ENCODE peak calls at places on chromosomes 7 and 10, in five cellular contexts. P, G, O, I and M are unnamed samples.
A peak's percentile ranks its signal among the peaks of the same experiment; 100 is the strongest.

GRCh38 chr7:23533160-23533559 is 1.4 kb upstream of the TRA2A start:
- DNase-seq in P (no peak), G (no peak), O (no peak), I (no peak), M (no peak)

GRCh38 chr10:123573236-123574147 is 92.7 kb upstream of the GPR26 start:
- DNase-seq in P (peak; percentile 7), G (peak; percentile 51), O (peak; percentile 60), I (peak; percentile 40), M (peak; percentile 6)

GRCh38 chr10:11631291-11631690 is 19.8 kb upstream of the USP6NL start:
- DNase-seq in P (no peak), G (no peak), O (no peak), I (no peak), M (no peak)

GRCh38 chr7:157690058-157690832 is 353.4 kb downstream of the DNAJB6 start:
- DNase-seq in P (peak; percentile 41), G (peak; percentile 44), O (no peak), I (no peak), M (peak; percentile 3)

GRCh38 chr10:44383749-44384600 is 922 bp downstream of the CXCL12 start:
- DNase-seq in P (peak; percentile 47), G (peak; percentile 71), O (peak; percentile 15), I (no peak), M (peak; percentile 56)

GRCh38 chr7:27066148-27066547 is 29.7 kb downstream of the HOXA1 start:
- DNase-seq in P (no peak), G (no peak), O (no peak), I (no peak), M (peak; percentile 36)

GRCh38 chr7:4809091-4809591 is 33.7 kb downstream of the AP5Z1 start:
- DNase-seq in P (no peak), G (no peak), O (no peak), I (no peak), M (no peak)

GRCh38 chr7:96179863-96180262 is 142.0 kb downstream of the SLC25A13 start:
- DNase-seq in P (peak; percentile 32), G (no peak), O (no peak), I (no peak), M (peak; percentile 25)

GRCh38 chr10:121947931-121948330 is 20.1 kb upstream of the ATE1 start:
- DNase-seq in P (peak; percentile 39), G (no peak), O (no peak), I (no peak), M (no peak)

GRCh38 chr10:17244712-17245365 is 16.8 kb downstream of the VIM start:
- DNase-seq in P (peak; percentile 61), G (no peak), O (no peak), I (no peak), M (no peak)

GRCh38 chr7:32049599-32049998 is 20.6 kb downstream of the PDE1C start:
- DNase-seq in P (no peak), G (no peak), O (no peak), I (no peak), M (no peak)

GRCh38 chr7:146067880-146068279 is 48.7 kb upstream of the CNTNAP2 start:
- DNase-seq in P (peak; percentile 21), G (no peak), O (no peak), I (no peak), M (no peak)

GRCh38 chr10:91006001-91006751 is 85.3 kb upstream of the ANKRD1 start:
- DNase-seq in P (peak; percentile 94), G (peak; percentile 77), O (peak; percentile 88), I (peak; percentile 53), M (peak; percentile 86)

GRCh38 chr7:70997275-70997674 is 134.7 kb upstream of the GALNT17 start:
- DNase-seq in P (no peak), G (no peak), O (no peak), I (no peak), M (no peak)

GRCh38 chr7:73974101-73974947 is 53.6 kb upstream of the ELN start:
- DNase-seq in P (no peak), G (peak; percentile 62), O (no peak), I (no peak), M (no peak)

GRCh38 chr7:8217200-8218068 is 44.5 kb downstream of the ICA1 start:
- DNase-seq in P (peak; percentile 87), G (no peak), O (peak; percentile 85), I (peak; percentile 68), M (peak; percentile 84)

GRCh38 chr10:100100651-100101525 is 19.2 kb upstream of the CPN1 start:
- DNase-seq in P (peak; percentile 57), G (no peak), O (peak; percentile 26), I (no peak), M (peak; percentile 32)
- TF ChIP-seq CTCF in P (peak; percentile 45), G (no peak), O (peak; percentile 27), I (no peak), M (peak; percentile 19)

DNA sequence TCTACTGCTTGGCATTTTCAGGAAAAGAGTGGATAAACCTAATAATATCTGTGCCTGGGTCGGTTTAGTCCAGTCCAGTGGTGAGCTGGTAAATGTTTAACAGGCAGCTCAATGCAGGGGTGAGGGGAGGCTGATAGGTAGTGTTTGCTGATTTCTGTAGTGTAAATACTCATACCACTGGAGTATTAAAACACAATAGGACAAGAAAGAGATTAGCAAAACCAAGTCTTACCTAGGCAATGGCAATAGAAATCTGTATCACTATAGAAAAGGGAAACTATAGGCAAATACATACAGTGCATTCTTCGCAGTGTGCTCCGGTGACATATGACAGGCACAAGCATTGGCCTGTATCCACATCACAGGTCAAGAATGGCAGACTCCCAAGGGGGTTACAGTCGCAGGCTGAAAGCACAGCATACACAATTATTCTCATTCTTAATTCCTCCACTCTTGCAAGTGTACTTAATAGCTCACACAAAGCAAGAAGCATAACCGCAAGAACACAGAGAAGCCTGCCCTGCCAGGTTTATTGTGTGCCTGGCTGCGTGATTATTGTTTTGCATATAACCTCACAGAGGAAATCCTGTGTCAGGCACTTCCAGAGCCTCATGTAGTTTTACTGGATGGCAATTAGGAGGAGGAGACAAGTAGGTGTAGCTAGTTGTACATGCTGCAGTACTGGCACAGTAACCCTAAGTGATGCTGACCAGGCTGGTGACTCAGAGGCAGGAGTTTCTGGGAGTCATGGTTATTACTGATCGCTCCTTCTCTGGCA is 35.0 kb downstream of the LAMB4 start:
- DNase-seq in P (peak; percentile 94), G (no peak), O (no peak), I (peak; percentile 13), M (peak; percentile 96)
- H3K4me3 ChIP-seq in P (no peak overlapping the region), G (no peak overlapping the region), O (no peak overlapping the region), I (no peak overlapping the region), M (peak overlapping the region; percentile 57)

GRCh38 chr7:43456200-43456599 is 126.7 kb upstream of the STK17A start:
- DNase-seq in P (no peak), G (no peak), O (no peak), I (no peak), M (no peak)
- TF ChIP-seq CTCF in P (peak; percentile 33), G (no peak), O (no peak), I (no peak), M (no peak)

DNA sequence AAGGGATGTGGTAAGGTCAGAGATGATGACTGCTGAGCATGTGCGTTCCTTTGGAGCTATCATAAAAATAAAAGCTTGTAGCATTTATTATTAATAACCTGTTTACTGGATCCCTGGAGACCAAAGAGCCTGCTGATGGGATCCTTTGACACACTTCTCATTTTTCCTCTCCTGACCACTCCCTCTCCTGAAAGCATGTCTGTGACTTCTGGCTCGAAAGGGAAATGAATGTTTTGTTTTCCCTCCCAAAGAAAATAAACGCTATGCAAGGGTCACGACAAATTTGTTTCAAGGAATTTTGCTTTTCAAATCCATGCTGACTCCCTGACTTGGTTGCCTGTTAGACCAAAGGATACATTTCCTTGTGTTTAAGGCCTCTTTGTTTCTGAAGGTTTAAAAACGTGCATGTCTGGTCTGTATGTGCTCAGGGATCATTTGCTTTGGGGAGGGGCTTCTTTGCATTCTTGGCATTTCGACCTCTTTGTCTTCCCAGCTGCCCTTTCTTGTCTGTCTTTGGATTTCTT is 185.1 kb upstream of the AGK start:
- DNase-seq in P (peak; percentile 11), G (no peak), O (no peak), I (no peak), M (no peak)
- H3K4me3 ChIP-seq in P (no peak overlapping the region), G (no peak overlapping the region), O (no peak overlapping the region), I (no peak overlapping the region), M (no peak overlapping the region)

DNA sequence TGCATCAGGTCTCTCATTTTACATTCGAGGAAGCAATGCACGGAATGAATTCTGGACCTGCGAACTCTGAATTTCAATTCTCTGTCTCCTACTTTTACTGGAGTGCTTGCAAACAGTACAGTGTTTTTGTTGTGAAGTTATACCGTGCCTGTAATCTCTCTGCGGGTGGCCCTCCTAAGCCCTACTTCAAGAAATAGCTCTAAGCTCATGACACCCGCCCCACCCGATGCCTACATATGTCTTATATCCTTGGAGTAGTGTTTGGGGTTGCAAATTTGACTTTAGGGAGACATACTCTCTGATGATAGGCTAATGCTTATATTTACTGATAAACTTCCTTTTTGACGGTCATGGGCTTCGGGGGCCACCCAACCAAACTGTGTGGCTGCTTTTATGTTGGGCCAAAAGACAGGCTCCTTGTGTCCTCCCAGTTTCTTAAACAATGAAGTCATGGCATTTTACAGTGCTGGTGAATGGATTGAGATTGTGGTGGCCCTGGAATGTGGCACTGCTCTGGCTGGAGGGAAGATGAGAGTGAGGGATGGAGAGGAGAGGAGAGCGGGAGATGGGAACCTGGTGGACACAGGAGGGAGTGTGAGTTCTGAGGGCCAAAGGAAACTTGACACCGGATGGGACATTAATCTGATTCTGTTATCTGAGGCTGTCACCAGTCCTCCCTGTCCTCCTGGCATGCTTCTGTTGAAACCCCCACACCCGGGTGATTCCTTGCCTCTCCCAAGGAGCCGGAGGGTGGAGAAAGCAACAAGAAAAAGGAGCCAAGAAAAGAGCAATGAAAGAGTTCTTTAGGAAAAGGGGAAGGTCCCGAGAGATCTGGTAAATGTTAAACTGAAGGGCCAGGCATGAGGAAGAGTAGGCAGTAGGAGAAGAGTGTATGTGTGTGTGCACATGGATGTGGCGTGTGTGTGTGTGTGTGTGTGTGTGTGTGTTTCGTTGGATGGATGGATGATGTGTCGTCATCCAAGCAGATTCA is 113.2 kb downstream of the TCF7L2 start:
- DNase-seq in P (no peak), G (no peak), O (no peak), I (no peak), M (no peak)
- TF ChIP-seq CTCF in P (peak; percentile 22), G (no peak), O (no peak), I (no peak), M (no peak)

GRCh38 chr10:74963549-74963948 is 137.1 kb downstream of the KAT6B start:
- DNase-seq in P (no peak), G (no peak), O (peak; percentile 75), I (no peak), M (no peak)
- H3K4me3 ChIP-seq in P (no peak overlapping the region), G (no peak overlapping the region), O (no peak overlapping the region), I (no peak overlapping the region), M (no peak overlapping the region)

GRCh38 chr10:131487822-131488221 is 176.3 kb upstream of the TCERG1L start:
- DNase-seq in P (no peak), G (no peak), O (no peak), I (no peak), M (no peak)
- TF ChIP-seq CTCF in P (no peak), G (no peak), O (no peak), I (no peak), M (no peak)

DNA sequence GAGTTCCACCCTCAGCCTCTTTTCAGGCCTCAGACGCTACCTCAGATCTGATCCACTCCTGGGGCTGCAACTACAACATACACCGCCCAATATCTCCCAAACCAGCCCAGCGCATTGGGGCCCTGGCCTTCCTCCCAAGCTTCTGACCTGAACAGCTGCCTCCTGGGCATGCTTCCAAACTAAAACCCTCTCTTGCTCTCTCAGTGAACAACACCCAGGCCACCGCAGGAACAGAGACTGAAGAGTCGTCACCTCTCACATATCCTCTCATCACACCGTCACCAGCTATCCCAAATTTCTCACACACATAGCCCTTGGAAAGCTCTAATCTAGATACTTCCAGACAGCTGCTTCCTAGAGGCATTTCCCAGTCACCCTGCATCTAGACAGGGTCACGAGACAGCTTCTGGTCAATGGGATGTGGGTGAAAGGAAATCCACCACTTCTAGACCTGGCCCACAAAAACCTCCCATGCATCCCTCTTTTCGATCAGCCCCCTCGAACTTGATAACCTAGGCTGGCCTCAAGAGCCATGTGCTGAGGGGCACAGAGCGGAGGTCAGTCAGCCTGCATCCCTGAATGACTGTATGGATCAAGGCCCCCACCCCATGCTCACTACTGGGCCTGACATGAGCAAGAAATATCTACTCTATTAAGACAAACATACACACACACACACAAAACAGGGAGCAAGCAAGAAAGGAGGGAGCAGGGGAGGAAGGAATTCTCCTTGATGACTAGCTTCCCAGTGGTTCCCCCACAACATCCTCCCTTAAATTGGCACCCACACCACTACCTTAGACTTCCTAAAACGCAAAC is 1.8 kb downstream of the PARP12 start:
- DNase-seq in P (peak; percentile 77), G (no peak), O (no peak), I (no peak), M (peak; percentile 87)
- H3K4me3 ChIP-seq in P (peak overlapping the region; percentile 70), G (no peak overlapping the region), O (no peak overlapping the region), I (no peak overlapping the region), M (no peak overlapping the region)